ENCODE peak calls at places on chromosomes 13 and 19, in eight cellular contexts. One of them, this sample, is unnamed. For H3K4me1, the result is how much of the 10 kb centered on the place peaks cover.

GRCh38 chr13:34391071-34391470 is 551.0 kb upstream of the NBEA start:
- DNase-seq in breast epithelium: no peak
- DNase-seq in psoas muscle: no peak
- DNase-seq in tibial artery: no peak
- DNase-seq in mammary epithelial cell: peak
- DNase-seq in adipocyte: peak
- DNase-seq in cardiac muscle cell: no peak
- DNase-seq in fibroblast of lung: peak
- DNase-seq in this sample: no peak

GRCh38 chr19:51166846-51167490 is 24.9 kb downstream of the SIGLEC7 start:
- DNase-seq in psoas muscle: no peak
- DNase-seq in breast epithelium: no peak
- DNase-seq in adipocyte: no peak
- DNase-seq in mammary epithelial cell: no peak
- DNase-seq in cardiac muscle cell: no peak
- DNase-seq in tibial artery: peak
- DNase-seq in fibroblast of lung: no peak
- DNase-seq in this sample: peak

GRCh38 chr19:29540128-29540527 is 14.3 kb downstream of the VSTM2B start:
- DNase-seq in mammary epithelial cell: no peak
- DNase-seq in adipocyte: no peak
- DNase-seq in fibroblast of lung: no peak
- DNase-seq in tibial artery: no peak
- DNase-seq in cardiac muscle cell: no peak
- DNase-seq in breast epithelium: no peak
- DNase-seq in psoas muscle: no peak
- DNase-seq in this sample: no peak

GRCh38 chr19:40358773-40359172 is 10.3 kb downstream of the PLD3 start:
- DNase-seq in fibroblast of lung: no peak
- DNase-seq in adipocyte: no peak
- DNase-seq in tibial artery: peak
- DNase-seq in breast epithelium: no peak
- DNase-seq in cardiac muscle cell: no peak
- DNase-seq in mammary epithelial cell: no peak
- DNase-seq in psoas muscle: no peak
- DNase-seq in this sample: no peak

GRCh38 chr13:83136660-83137059 is 745.6 kb downstream of the SLITRK1 start:
- DNase-seq in fibroblast of lung: no peak
- DNase-seq in mammary epithelial cell: no peak
- DNase-seq in tibial artery: no peak
- DNase-seq in psoas muscle: no peak
- DNase-seq in cardiac muscle cell: no peak
- DNase-seq in adipocyte: no peak
- DNase-seq in breast epithelium: no peak
- DNase-seq in this sample: no peak

GRCh38 chr19:57803265-57803593 is 11.5 kb downstream of the ZNF552 start:
- DNase-seq in cardiac muscle cell: no peak
- DNase-seq in mammary epithelial cell: no peak
- DNase-seq in adipocyte: no peak
- DNase-seq in psoas muscle: no peak
- DNase-seq in fibroblast of lung: no peak
- DNase-seq in tibial artery: no peak
- DNase-seq in breast epithelium: no peak
- DNase-seq in this sample: no peak

GRCh38 chr19:33445752-33446070 is 72.2 kb downstream of the CEBPG start:
- DNase-seq in psoas muscle: no peak
- DNase-seq in fibroblast of lung: no peak
- DNase-seq in adipocyte: no peak
- DNase-seq in mammary epithelial cell: no peak
- DNase-seq in cardiac muscle cell: no peak
- DNase-seq in breast epithelium: peak
- DNase-seq in tibial artery: no peak
- DNase-seq in this sample: no peak

GRCh38 chr13:39913928-39914327 is 258.5 kb downstream of the COG6 start:
- DNase-seq in mammary epithelial cell: peak
- DNase-seq in adipocyte: peak
- DNase-seq in tibial artery: peak
- DNase-seq in breast epithelium: no peak
- DNase-seq in cardiac muscle cell: no peak
- DNase-seq in fibroblast of lung: no peak
- DNase-seq in psoas muscle: no peak
- DNase-seq in this sample: no peak

GRCh38 chr13:73599232-73600128 is 534.7 kb downstream of the KLF12 start:
- DNase-seq in mammary epithelial cell: peak
- DNase-seq in breast epithelium: no peak
- DNase-seq in cardiac muscle cell: no peak
- DNase-seq in psoas muscle: no peak
- DNase-seq in adipocyte: no peak
- DNase-seq in tibial artery: no peak
- DNase-seq in fibroblast of lung: no peak
- DNase-seq in this sample: no peak

GRCh38 chr13:46556380-46556779 is 3.4 kb downstream of the LRCH1 start:
- DNase-seq in psoas muscle: no peak
- DNase-seq in adipocyte: no peak
- DNase-seq in breast epithelium: no peak
- DNase-seq in cardiac muscle cell: no peak
- DNase-seq in mammary epithelial cell: no peak
- DNase-seq in fibroblast of lung: no peak
- DNase-seq in tibial artery: no peak
- DNase-seq in this sample: no peak

GRCh38 chr19:7931221-7932061 is 5.5 kb upstream of the CTXN1 start:
- DNase-seq in cardiac muscle cell: no peak
- DNase-seq in psoas muscle: no peak
- DNase-seq in mammary epithelial cell: no peak
- DNase-seq in fibroblast of lung: no peak
- DNase-seq in breast epithelium: no peak
- DNase-seq in tibial artery: no peak
- DNase-seq in adipocyte: no peak
- DNase-seq in this sample: no peak

GRCh38 chr19:35090160-35090794 is 25.3 kb upstream of the FXYD3 start:
- DNase-seq in breast epithelium: no peak
- DNase-seq in psoas muscle: peak
- DNase-seq in adipocyte: peak
- DNase-seq in mammary epithelial cell: peak
- DNase-seq in fibroblast of lung: peak
- DNase-seq in cardiac muscle cell: peak
- DNase-seq in tibial artery: peak
- DNase-seq in this sample: no peak

GRCh38 chr13:77002590-77003190 is 10.8 kb downstream of the CLN5 start:
- DNase-seq in breast epithelium: no peak
- DNase-seq in adipocyte: peak
- DNase-seq in tibial artery: no peak
- DNase-seq in fibroblast of lung: peak
- DNase-seq in mammary epithelial cell: peak
- DNase-seq in psoas muscle: no peak
- DNase-seq in cardiac muscle cell: peak
- DNase-seq in this sample: no peak

GRCh38 chr13:35855531-35856019 is 275.6 kb downstream of the DCLK1 start:
- DNase-seq in tibial artery: no peak
- DNase-seq in fibroblast of lung: peak
- DNase-seq in mammary epithelial cell: peak
- DNase-seq in cardiac muscle cell: no peak
- DNase-seq in psoas muscle: no peak
- DNase-seq in adipocyte: peak
- DNase-seq in breast epithelium: no peak
- DNase-seq in this sample: no peak

DNA sequence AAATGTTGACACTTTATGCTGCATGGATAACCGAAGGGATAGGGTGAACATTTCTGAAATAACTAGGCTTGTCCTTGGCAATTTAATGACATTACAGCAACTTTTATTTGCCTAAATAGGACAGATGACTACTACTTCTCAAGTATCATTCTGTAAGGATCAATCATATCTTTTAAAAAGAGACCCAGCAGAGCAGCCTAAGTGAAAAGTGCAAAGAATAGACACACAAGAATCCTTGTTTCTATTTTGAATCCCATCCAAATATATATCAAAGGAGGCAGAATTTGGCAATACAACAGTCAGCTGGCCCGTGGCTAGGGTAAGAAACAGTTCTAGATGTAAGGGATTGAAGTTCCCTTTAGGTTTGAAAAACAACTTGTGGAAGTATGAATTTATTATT is 6.9 kb downstream of the THSD1 start:
- DNase-seq in psoas muscle: no peak
- DNase-seq in fibroblast of lung: no peak
- DNase-seq in breast epithelium: no peak
- DNase-seq in tibial artery: no peak
- DNase-seq in mammary epithelial cell: no peak
- DNase-seq in cardiac muscle cell: no peak
- DNase-seq in adipocyte: no peak
- DNase-seq in this sample: no peak
- H3K4me1 ChIP-seq in psoas muscle: under half
- H3K4me1 ChIP-seq in fibroblast of lung: under half
- H3K4me1 ChIP-seq in breast epithelium: under half
- H3K4me1 ChIP-seq in tibial artery: under half
- H3K4me1 ChIP-seq in mammary epithelial cell: under half
- H3K4me1 ChIP-seq in cardiac muscle cell: under half
- H3K4me1 ChIP-seq in adipocyte: under half
- H3K4me1 ChIP-seq in this sample: under half

GRCh38 chr13:50676602-50677001 is 166.9 kb downstream of the DLEU7 start:
- DNase-seq in breast epithelium: no peak
- DNase-seq in cardiac muscle cell: no peak
- DNase-seq in fibroblast of lung: peak
- DNase-seq in psoas muscle: no peak
- DNase-seq in mammary epithelial cell: peak
- DNase-seq in tibial artery: no peak
- DNase-seq in adipocyte: peak
- DNase-seq in this sample: no peak

GRCh38 chr13:50682002-50682401 is 161.5 kb downstream of the DLEU7 start:
- DNase-seq in psoas muscle: no peak
- DNase-seq in tibial artery: no peak
- DNase-seq in breast epithelium: no peak
- DNase-seq in mammary epithelial cell: no peak
- DNase-seq in fibroblast of lung: no peak
- DNase-seq in adipocyte: no peak
- DNase-seq in cardiac muscle cell: no peak
- DNase-seq in this sample: no peak

GRCh38 chr13:50677687-50678463 is 165.6 kb downstream of the DLEU7 start:
- DNase-seq in adipocyte: no peak
- DNase-seq in breast epithelium: no peak
- DNase-seq in psoas muscle: no peak
- DNase-seq in fibroblast of lung: peak
- DNase-seq in mammary epithelial cell: peak
- DNase-seq in cardiac muscle cell: no peak
- DNase-seq in tibial artery: no peak
- DNase-seq in this sample: no peak

GRCh38 chr13:50678464-50679162 is 164.9 kb downstream of the DLEU7 start:
- DNase-seq in fibroblast of lung: peak
- DNase-seq in adipocyte: peak
- DNase-seq in psoas muscle: no peak
- DNase-seq in cardiac muscle cell: no peak
- DNase-seq in mammary epithelial cell: peak
- DNase-seq in breast epithelium: no peak
- DNase-seq in tibial artery: no peak
- DNase-seq in this sample: no peak

GRCh38 chr13:50679321-50679720 is 164.2 kb downstream of the DLEU7 start:
- DNase-seq in mammary epithelial cell: no peak
- DNase-seq in cardiac muscle cell: no peak
- DNase-seq in breast epithelium: no peak
- DNase-seq in adipocyte: peak
- DNase-seq in fibroblast of lung: peak
- DNase-seq in tibial artery: no peak
- DNase-seq in psoas muscle: no peak
- DNase-seq in this sample: no peak
- H3K4me1 ChIP-seq in mammary epithelial cell: under half
- H3K4me1 ChIP-seq in cardiac muscle cell: under half
- H3K4me1 ChIP-seq in breast epithelium: under half
- H3K4me1 ChIP-seq in adipocyte: under half
- H3K4me1 ChIP-seq in fibroblast of lung: under half
- H3K4me1 ChIP-seq in tibial artery: under half
- H3K4me1 ChIP-seq in psoas muscle: under half
- H3K4me1 ChIP-seq in this sample: under half

GRCh38 chr19:513368-514165 is 6.3 kb downstream of the TPGS1 start:
- DNase-seq in fibroblast of lung: no peak
- DNase-seq in mammary epithelial cell: no peak
- DNase-seq in psoas muscle: no peak
- DNase-seq in cardiac muscle cell: no peak
- DNase-seq in adipocyte: no peak
- DNase-seq in breast epithelium: no peak
- DNase-seq in tibial artery: no peak
- DNase-seq in this sample: no peak
- H3K4me1 ChIP-seq in fibroblast of lung: under half
- H3K4me1 ChIP-seq in mammary epithelial cell: under half
- H3K4me1 ChIP-seq in psoas muscle: under half
- H3K4me1 ChIP-seq in cardiac muscle cell: under half
- H3K4me1 ChIP-seq in adipocyte: under half
- H3K4me1 ChIP-seq in breast epithelium: under half
- H3K4me1 ChIP-seq in tibial artery: under half
- H3K4me1 ChIP-seq in this sample: under half

GRCh38 chr19:2083174-2083854 is 12.8 kb downstream of the MOB3A start:
- DNase-seq in psoas muscle: no peak
- DNase-seq in tibial artery: no peak
- DNase-seq in breast epithelium: no peak
- DNase-seq in adipocyte: no peak
- DNase-seq in fibroblast of lung: no peak
- DNase-seq in mammary epithelial cell: no peak
- DNase-seq in cardiac muscle cell: no peak
- DNase-seq in this sample: peak
- H3K4me1 ChIP-seq in psoas muscle: under half
- H3K4me1 ChIP-seq in tibial artery: under half
- H3K4me1 ChIP-seq in breast epithelium: under half
- H3K4me1 ChIP-seq in adipocyte: under half
- H3K4me1 ChIP-seq in fibroblast of lung: under half
- H3K4me1 ChIP-seq in mammary epithelial cell: under half
- H3K4me1 ChIP-seq in cardiac muscle cell: under half
- H3K4me1 ChIP-seq in this sample: half or more

DNA sequence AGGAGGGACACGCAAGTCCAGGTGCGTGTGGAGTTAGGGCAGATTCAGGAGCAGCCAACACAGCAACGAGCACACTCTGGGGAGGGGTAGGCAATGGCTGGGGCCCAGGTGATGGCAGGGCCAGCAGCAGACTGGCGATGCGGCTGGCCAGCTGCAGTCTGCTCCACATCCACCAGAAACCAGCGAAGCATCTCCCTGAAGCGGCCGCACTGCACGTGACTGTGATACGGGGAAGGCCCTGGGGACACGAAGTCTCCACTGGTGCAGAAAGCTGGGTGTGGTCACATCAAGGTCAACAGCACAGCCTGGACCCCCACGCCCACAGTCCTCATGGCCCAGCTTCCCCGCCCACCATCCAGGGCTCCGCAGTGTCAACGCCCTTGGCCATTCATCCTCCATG is 21.3 kb upstream of the EPHX3 start:
- DNase-seq in cardiac muscle cell: no peak
- DNase-seq in adipocyte: no peak
- DNase-seq in mammary epithelial cell: no peak
- DNase-seq in fibroblast of lung: no peak
- DNase-seq in breast epithelium: no peak
- DNase-seq in tibial artery: no peak
- DNase-seq in psoas muscle: no peak
- DNase-seq in this sample: no peak
- H3K4me1 ChIP-seq in cardiac muscle cell: under half
- H3K4me1 ChIP-seq in adipocyte: under half
- H3K4me1 ChIP-seq in mammary epithelial cell: under half
- H3K4me1 ChIP-seq in fibroblast of lung: under half
- H3K4me1 ChIP-seq in breast epithelium: under half
- H3K4me1 ChIP-seq in tibial artery: half or more
- H3K4me1 ChIP-seq in psoas muscle: half or more
- H3K4me1 ChIP-seq in this sample: under half